ENCODE peak calls at places on chromosome 3, in eight cellular contexts. One of them, this sample, is unnamed.

GRCh38 chr3:58657036-58657435 is 9.5 kb downstream of the FAM3D start:
- DNase-seq in fibroblast of pulmonary artery: no peak
- DNase-seq in HFF-Myc: no peak
- DNase-seq in CD4-positive, alpha-beta T cell: no peak
- DNase-seq in glutamatergic neuron: no peak
- DNase-seq in pancreas: no peak
- DNase-seq in K562: no peak
- DNase-seq in GM23338: no peak
- DNase-seq in this sample: no peak

GRCh38 chr3:163929253-163929652 is 1149.0 kb downstream of the SI start:
- DNase-seq in glutamatergic neuron: no peak
- DNase-seq in K562: no peak
- DNase-seq in fibroblast of pulmonary artery: no peak
- DNase-seq in HFF-Myc: no peak
- DNase-seq in pancreas: no peak
- DNase-seq in CD4-positive, alpha-beta T cell: no peak
- DNase-seq in GM23338: no peak
- DNase-seq in this sample: no peak

GRCh38 chr3:172592898-172593669 is 69.9 kb upstream of the TNFSF10 start:
- DNase-seq in HFF-Myc: no peak
- DNase-seq in CD4-positive, alpha-beta T cell: no peak
- DNase-seq in pancreas: no peak
- DNase-seq in GM23338: no peak
- DNase-seq in glutamatergic neuron: no peak
- DNase-seq in fibroblast of pulmonary artery: no peak
- DNase-seq in K562: no peak
- DNase-seq in this sample: no peak

GRCh38 chr3:37680393-37680792 is 181.3 kb upstream of the CTDSPL start:
- DNase-seq in GM23338: no peak
- DNase-seq in CD4-positive, alpha-beta T cell: no peak
- DNase-seq in HFF-Myc: no peak
- DNase-seq in glutamatergic neuron: no peak
- DNase-seq in K562: no peak
- DNase-seq in pancreas: no peak
- DNase-seq in fibroblast of pulmonary artery: no peak
- DNase-seq in this sample: no peak

GRCh38 chr3:8503871-8504610 is 2.4 kb downstream of the LMCD1 start:
- DNase-seq in pancreas: no peak
- DNase-seq in fibroblast of pulmonary artery: no peak
- DNase-seq in glutamatergic neuron: no peak
- DNase-seq in K562: no peak
- DNase-seq in CD4-positive, alpha-beta T cell: no peak
- DNase-seq in GM23338: peak; percentile 57
- DNase-seq in HFF-Myc: no peak
- DNase-seq in this sample: no peak

GRCh38 chr3:11624704-11625375 is 18.9 kb downstream of the VGLL4 start:
- DNase-seq in fibroblast of pulmonary artery: no peak
- DNase-seq in HFF-Myc: no peak
- DNase-seq in pancreas: no peak
- DNase-seq in GM23338: no peak
- DNase-seq in CD4-positive, alpha-beta T cell: no peak
- DNase-seq in K562: no peak
- DNase-seq in glutamatergic neuron: no peak
- DNase-seq in this sample: no peak

GRCh38 chr3:12117473-12117872 is 41.2 kb downstream of the TIMP4 start:
- DNase-seq in HFF-Myc: no peak
- DNase-seq in GM23338: no peak
- DNase-seq in fibroblast of pulmonary artery: no peak
- DNase-seq in CD4-positive, alpha-beta T cell: no peak
- DNase-seq in pancreas: no peak
- DNase-seq in glutamatergic neuron: no peak
- DNase-seq in K562: no peak
- DNase-seq in this sample: no peak

GRCh38 chr3:109926376-109926775 is 589.0 kb upstream of the DPPA4 start:
- DNase-seq in fibroblast of pulmonary artery: no peak
- DNase-seq in pancreas: no peak
- DNase-seq in glutamatergic neuron: no peak
- DNase-seq in GM23338: no peak
- DNase-seq in CD4-positive, alpha-beta T cell: no peak
- DNase-seq in K562: no peak
- DNase-seq in HFF-Myc: no peak
- DNase-seq in this sample: no peak

GRCh38 chr3:114499986-114500385 is 206.2 kb downstream of the TIGIT start:
- DNase-seq in glutamatergic neuron: no peak
- DNase-seq in GM23338: no peak
- DNase-seq in fibroblast of pulmonary artery: peak; percentile 29
- DNase-seq in HFF-Myc: no peak
- DNase-seq in pancreas: no peak
- DNase-seq in K562: no peak
- DNase-seq in CD4-positive, alpha-beta T cell: no peak
- DNase-seq in this sample: no peak

GRCh38 chr3:193744048-193744821 is 151.2 kb downstream of the OPA1 start:
- DNase-seq in K562: no peak
- DNase-seq in fibroblast of pulmonary artery: no peak
- DNase-seq in GM23338: peak; percentile 60
- DNase-seq in glutamatergic neuron: no peak
- DNase-seq in CD4-positive, alpha-beta T cell: no peak
- DNase-seq in HFF-Myc: no peak
- DNase-seq in pancreas: peak; percentile 68
- DNase-seq in this sample: no peak

DNA sequence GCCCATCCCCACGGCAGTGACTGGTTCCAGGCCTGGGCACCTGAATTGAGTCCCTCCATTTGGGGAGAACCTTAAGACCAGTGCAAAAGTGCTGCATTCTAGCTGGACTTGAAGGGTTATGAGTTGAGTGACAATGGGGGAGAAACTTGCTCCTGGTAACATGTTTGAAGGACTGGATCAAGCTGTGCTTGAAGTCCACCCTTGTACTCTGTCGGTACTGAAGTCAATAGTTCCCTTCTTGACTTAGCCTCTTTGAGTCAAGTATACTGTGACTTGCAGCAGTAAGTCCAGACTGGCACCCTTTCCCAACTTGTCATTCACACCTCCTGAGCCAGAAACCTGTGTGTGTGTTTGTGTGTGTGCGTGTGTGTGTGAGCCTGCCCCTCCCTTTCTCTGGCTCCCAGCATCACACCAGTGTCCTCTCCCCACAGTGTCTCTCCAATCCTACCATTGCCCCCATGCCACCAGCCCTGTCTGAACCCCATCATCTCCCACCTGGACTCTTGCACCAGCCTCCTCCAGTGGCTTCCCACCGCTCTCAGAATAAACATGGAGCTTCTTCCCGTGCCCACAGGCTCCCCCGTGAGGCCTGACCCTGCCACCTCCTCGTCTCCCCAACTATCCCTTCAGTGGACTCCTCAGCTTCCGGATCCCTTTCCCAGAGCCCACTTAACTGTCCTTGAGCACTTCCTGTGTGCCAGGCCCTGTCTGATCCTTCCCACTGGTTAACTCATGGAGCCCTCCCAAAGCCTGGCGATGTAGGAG is 10.2 kb upstream of the FBLN2 start:
- DNase-seq in fibroblast of pulmonary artery: no peak
- DNase-seq in HFF-Myc: no peak
- DNase-seq in GM23338: peak; percentile 43
- DNase-seq in CD4-positive, alpha-beta T cell: no peak
- DNase-seq in K562: no peak
- DNase-seq in glutamatergic neuron: no peak
- DNase-seq in pancreas: no peak
- DNase-seq in this sample: no peak
- TF ChIP-seq CTCF in fibroblast of pulmonary artery: no peak
- TF ChIP-seq CTCF in HFF-Myc: no peak
- TF ChIP-seq CTCF in GM23338: peak; percentile 44
- TF ChIP-seq CTCF in CD4-positive, alpha-beta T cell: no peak
- TF ChIP-seq CTCF in K562: peak; percentile 25
- TF ChIP-seq CTCF in glutamatergic neuron: no peak
- TF ChIP-seq CTCF in pancreas: no peak
- TF ChIP-seq CTCF in this sample: no peak

DNA sequence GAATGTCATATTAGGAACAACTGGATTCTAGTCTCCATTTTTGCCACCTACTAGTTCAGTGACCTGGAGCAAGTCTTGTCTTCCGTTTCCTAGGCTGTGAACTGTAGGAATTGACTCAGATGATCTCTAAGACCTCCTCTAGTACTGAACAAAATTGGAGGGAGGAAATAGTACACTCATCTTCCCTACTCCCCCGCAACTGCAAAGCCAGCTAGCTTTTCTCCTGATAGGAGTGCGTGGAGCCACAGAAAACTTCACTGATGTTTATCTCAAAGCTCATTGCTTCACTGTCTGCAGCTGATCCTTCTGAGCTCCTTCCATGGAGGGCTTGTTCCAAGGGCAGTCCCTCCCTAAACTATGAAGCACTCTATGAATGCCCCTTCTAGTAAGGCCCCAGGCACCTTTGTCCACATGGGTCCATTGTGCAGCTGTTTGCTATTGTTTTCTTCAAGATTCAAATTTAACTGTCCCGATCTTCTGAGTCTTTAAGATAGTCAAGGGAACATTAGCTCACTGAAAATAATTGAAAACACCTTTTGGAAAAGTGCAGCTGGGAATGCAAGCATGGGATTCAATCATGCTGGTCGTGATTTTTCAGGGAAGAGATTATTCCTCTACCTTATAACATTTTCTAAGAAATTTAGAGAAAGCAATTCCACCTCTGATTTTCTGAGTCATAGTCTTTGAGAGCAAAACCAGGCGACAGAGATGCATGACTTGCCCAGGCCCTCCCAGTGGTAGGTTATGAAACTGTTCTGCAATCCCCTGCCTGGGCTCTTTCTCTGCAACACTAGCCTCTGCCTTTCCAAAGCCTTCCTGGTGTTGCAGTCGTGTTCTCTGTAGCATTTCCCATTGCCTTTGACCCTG is 24.3 kb downstream of the FILIP1L start:
- DNase-seq in HFF-Myc: peak; percentile 57
- DNase-seq in CD4-positive, alpha-beta T cell: no peak
- DNase-seq in GM23338: peak; percentile 76
- DNase-seq in K562: peak; percentile 49
- DNase-seq in fibroblast of pulmonary artery: peak; percentile 73
- DNase-seq in pancreas: no peak
- DNase-seq in glutamatergic neuron: peak; percentile 19
- DNase-seq in this sample: peak; percentile 16
- TF ChIP-seq CTCF in HFF-Myc: peak; percentile 62
- TF ChIP-seq CTCF in CD4-positive, alpha-beta T cell: no peak
- TF ChIP-seq CTCF in GM23338: peak; percentile 55
- TF ChIP-seq CTCF in K562: peak; percentile 49
- TF ChIP-seq CTCF in fibroblast of pulmonary artery: peak; percentile 79
- TF ChIP-seq CTCF in pancreas: no peak
- TF ChIP-seq CTCF in glutamatergic neuron: peak; percentile 47
- TF ChIP-seq CTCF in this sample: peak; percentile 55

GRCh38 chr3:77158701-77159100 is 118.8 kb downstream of the ROBO2 start:
- DNase-seq in GM23338: no peak
- DNase-seq in glutamatergic neuron: no peak
- DNase-seq in HFF-Myc: no peak
- DNase-seq in CD4-positive, alpha-beta T cell: no peak
- DNase-seq in pancreas: no peak
- DNase-seq in fibroblast of pulmonary artery: no peak
- DNase-seq in K562: no peak
- DNase-seq in this sample: no peak

GRCh38 chr3:77161098-77161497 is 121.2 kb downstream of the ROBO2 start:
- DNase-seq in pancreas: no peak
- DNase-seq in fibroblast of pulmonary artery: no peak
- DNase-seq in HFF-Myc: no peak
- DNase-seq in K562: no peak
- DNase-seq in GM23338: no peak
- DNase-seq in CD4-positive, alpha-beta T cell: no peak
- DNase-seq in glutamatergic neuron: no peak
- DNase-seq in this sample: no peak

GRCh38 chr3:77159182-77159581 is 119.3 kb downstream of the ROBO2 start:
- DNase-seq in HFF-Myc: no peak
- DNase-seq in K562: no peak
- DNase-seq in CD4-positive, alpha-beta T cell: no peak
- DNase-seq in fibroblast of pulmonary artery: no peak
- DNase-seq in pancreas: no peak
- DNase-seq in GM23338: peak; percentile 19
- DNase-seq in glutamatergic neuron: no peak
- DNase-seq in this sample: no peak
- TF ChIP-seq CTCF in HFF-Myc: peak; percentile 20
- TF ChIP-seq CTCF in K562: peak; percentile 30
- TF ChIP-seq CTCF in CD4-positive, alpha-beta T cell: no peak
- TF ChIP-seq CTCF in fibroblast of pulmonary artery: no peak
- TF ChIP-seq CTCF in pancreas: no peak
- TF ChIP-seq CTCF in GM23338: peak; percentile 29
- TF ChIP-seq CTCF in glutamatergic neuron: peak; percentile 20
- TF ChIP-seq CTCF in this sample: no peak

GRCh38 chr3:50487181-50487580 is 16.3 kb downstream of the CACNA2D2 start:
- DNase-seq in pancreas: no peak
- DNase-seq in K562: no peak
- DNase-seq in CD4-positive, alpha-beta T cell: no peak
- DNase-seq in glutamatergic neuron: no peak
- DNase-seq in fibroblast of pulmonary artery: no peak
- DNase-seq in GM23338: peak; percentile 42
- DNase-seq in HFF-Myc: no peak
- DNase-seq in this sample: no peak
- TF ChIP-seq CTCF in pancreas: no peak
- TF ChIP-seq CTCF in K562: no peak
- TF ChIP-seq CTCF in CD4-positive, alpha-beta T cell: no peak
- TF ChIP-seq CTCF in glutamatergic neuron: no peak
- TF ChIP-seq CTCF in fibroblast of pulmonary artery: no peak
- TF ChIP-seq CTCF in GM23338: no peak
- TF ChIP-seq CTCF in HFF-Myc: no peak
- TF ChIP-seq CTCF in this sample: no peak

DNA sequence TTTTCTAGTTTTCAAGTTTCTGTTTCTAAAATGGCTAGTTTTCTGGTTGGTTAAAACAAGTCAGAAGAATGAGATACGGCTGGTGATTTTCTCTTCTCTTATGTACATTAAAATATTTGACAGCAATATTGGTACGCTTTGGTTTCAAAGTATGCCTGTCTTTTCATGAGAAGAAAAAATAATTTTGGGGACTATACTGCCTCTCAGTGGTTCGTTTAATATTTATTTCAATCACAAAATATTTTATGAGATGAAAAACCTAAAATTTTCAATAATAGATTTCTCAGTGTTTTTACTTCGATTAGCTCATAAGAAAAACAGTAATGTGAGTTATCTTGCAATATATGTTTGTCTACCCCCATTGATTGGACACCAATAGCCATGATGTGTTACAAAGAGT is 72.8 kb upstream of the AADACL2 start:
- DNase-seq in GM23338: no peak
- DNase-seq in K562: no peak
- DNase-seq in glutamatergic neuron: no peak
- DNase-seq in pancreas: no peak
- DNase-seq in fibroblast of pulmonary artery: peak; percentile 53
- DNase-seq in CD4-positive, alpha-beta T cell: no peak
- DNase-seq in HFF-Myc: no peak
- DNase-seq in this sample: no peak
- TF ChIP-seq CTCF in GM23338: no peak
- TF ChIP-seq CTCF in K562: no peak
- TF ChIP-seq CTCF in glutamatergic neuron: no peak
- TF ChIP-seq CTCF in pancreas: no peak
- TF ChIP-seq CTCF in fibroblast of pulmonary artery: peak; percentile 18
- TF ChIP-seq CTCF in CD4-positive, alpha-beta T cell: no peak
- TF ChIP-seq CTCF in HFF-Myc: no peak
- TF ChIP-seq CTCF in this sample: peak; percentile 14

GRCh38 chr3:49007068-49007770 is at the start of gene WDR6:
- DNase-seq in fibroblast of pulmonary artery: peak; percentile 99
- DNase-seq in HFF-Myc: peak; percentile 88
- DNase-seq in CD4-positive, alpha-beta T cell: peak; percentile 95
- DNase-seq in glutamatergic neuron: peak; percentile 98
- DNase-seq in GM23338: peak; percentile 99
- DNase-seq in pancreas: peak; percentile 97
- DNase-seq in K562: peak; percentile 91
- DNase-seq in this sample: peak; percentile 94
- TF ChIP-seq CTCF in fibroblast of pulmonary artery: peak; percentile 30
- TF ChIP-seq CTCF in HFF-Myc: peak; percentile 26
- TF ChIP-seq CTCF in CD4-positive, alpha-beta T cell: peak; percentile 19
- TF ChIP-seq CTCF in glutamatergic neuron: peak; percentile 18
- TF ChIP-seq CTCF in GM23338: peak; percentile 52
- TF ChIP-seq CTCF in pancreas: no peak
- TF ChIP-seq CTCF in K562: peak; percentile 39
- TF ChIP-seq CTCF in this sample: peak; percentile 38

This sample was measured in endothelial cell.